ENCODE peak calls at places on chromosomes 5 and 9, in eight cellular contexts. P is suprapubic skin; Q is astrocyte of the cerebellum; Y is B cell; T is astrocyte; X is activated B cell treated with CpG ODN at 0.5 μM for 24 hours; R is ovary; N is CD8-positive, alpha-beta T cell. U is an unnamed sample.

GRCh38 chr9:20848490-20848889 is 164.4 kb downstream of the FOCAD start:
- DNase-seq in P (no peak), Q (no peak), Y (no peak), T (peak), X (no peak), R (no peak), N (no peak), U (no peak)

GRCh38 chr5:3657364-3658003 is 61.9 kb downstream of the IRX1 start:
- DNase-seq in P (no peak), Q (no peak), Y (no peak), T (no peak), X (no peak), R (no peak), N (no peak), U (no peak)

GRCh38 chr5:42531611-42532010 is 108.4 kb downstream of the GHR start:
- DNase-seq in P (no peak), Q (no peak), Y (no peak), T (no peak), X (no peak), R (no peak), N (no peak), U (no peak)

GRCh38 chr5:110823571-110823970 is 84.8 kb downstream of the SLC25A46 start:
- DNase-seq in P (no peak), Q (no peak), Y (no peak), T (no peak), X (no peak), R (no peak), N (no peak), U (no peak)

GRCh38 chr5:38716516-38716915 is 129.3 kb upstream of the OSMR start:
- DNase-seq in P (no peak), Q (no peak), Y (no peak), T (no peak), X (no peak), R (no peak), N (no peak), U (no peak)

GRCh38 chr5:130871346-130872086 is 293.5 kb downstream of the HINT1 start:
- DNase-seq in P (no peak), Q (no peak), Y (no peak), T (peak), X (no peak), R (no peak), N (peak), U (peak)

GRCh38 chr5:60797482-60798153 is 46.5 kb downstream of the ELOVL7 start:
- DNase-seq in P (no peak), Q (no peak), Y (no peak), T (no peak), X (no peak), R (no peak), N (no peak), U (no peak)

GRCh38 chr5:29845206-29845605 is 1348.3 kb upstream of the CDH6 start:
- DNase-seq in P (no peak), Q (no peak), Y (no peak), T (no peak), X (no peak), R (no peak), N (no peak), U (no peak)

GRCh38 chr5:33362915-33363314 is 77.8 kb upstream of the TARS1 start:
- DNase-seq in P (no peak), Q (no peak), Y (no peak), T (peak), X (no peak), R (peak), N (no peak), U (no peak)

GRCh38 chr5:123266365-123266764 is 156.8 kb downstream of the CEP120 start:
- DNase-seq in P (no peak), Q (no peak), Y (no peak), T (no peak), X (no peak), R (no peak), N (no peak), U (no peak)

GRCh38 chr5:11801061-11801460 is 103.2 kb downstream of the CTNND2 start:
- DNase-seq in P (no peak), Q (no peak), Y (no peak), T (peak), X (no peak), R (no peak), N (no peak), U (no peak)

GRCh38 chr5:56119050-56119449 is 114.1 kb downstream of the ANKRD55 start:
- DNase-seq in P (no peak), Q (no peak), Y (no peak), T (no peak), X (no peak), R (no peak), N (no peak), U (no peak)

GRCh38 chr5:138789771-138790242 is 36.6 kb downstream of the CTNNA1 start:
- DNase-seq in P (no peak), Q (no peak), Y (peak), T (no peak), X (no peak), R (no peak), N (no peak), U (peak)

GRCh38 chr5:172052454-172053236 is 46.2 kb upstream of the FBXW11 start:
- DNase-seq in P (no peak), Q (peak), Y (no peak), T (peak), X (no peak), R (peak), N (no peak), U (no peak)

GRCh38 chr5:125950012-125950411 is 473.2 kb upstream of the GRAMD2B start:
- DNase-seq in P (no peak), Q (no peak), Y (no peak), T (no peak), X (no peak), R (no peak), N (no peak), U (no peak)

GRCh38 chr5:65329266-65329665 is 152.5 kb downstream of the ADAMTS6 start:
- DNase-seq in P (no peak), Q (no peak), Y (no peak), T (peak), X (no peak), R (no peak), N (no peak), U (no peak)

GRCh38 chr5:66810151-66810550 is 214.0 kb downstream of the MAST4 start:
- DNase-seq in P (no peak), Q (no peak), Y (no peak), T (no peak), X (no peak), R (no peak), N (no peak), U (no peak)

GRCh38 chr5:139647406-139648204 is 544 bp upstream of the CXXC5 start:
- DNase-seq in P (no peak), Q (no peak), Y (no peak), T (no peak), X (peak), R (no peak), N (no peak), U (no peak)

GRCh38 chr5:96026334-96027065 is 64.8 kb upstream of the ELL2 start:
- DNase-seq in P (no peak), Q (no peak), Y (no peak), T (peak), X (no peak), R (no peak), N (no peak), U (no peak)

GRCh38 chr5:79202076-79202475 is 33.9 kb upstream of the JMY start:
- DNase-seq in P (no peak), Q (peak), Y (no peak), T (peak), X (no peak), R (no peak), N (no peak), U (no peak)

GRCh38 chr5:56815657-56816545 is 552 bp downstream of the MAP3K1 start:
- DNase-seq in P (no peak), Q (no peak), Y (peak), T (peak), X (peak), R (peak), N (no peak), U (peak)

GRCh38 chr9:79809477-79809876 is 237.7 kb downstream of the TLE4 start:
- DNase-seq in P (no peak), Q (no peak), Y (no peak), T (no peak), X (no peak), R (no peak), N (no peak), U (no peak)

GRCh38 chr9:107592439-107592838 is 102.9 kb upstream of the KLF4 start:
- DNase-seq in P (no peak), Q (no peak), Y (no peak), T (no peak), X (no peak), R (no peak), N (no peak), U (no peak)
- TF ChIP-seq CTCF in P (no peak), Q (no peak), Y (no peak), T (no peak), X (no peak), R (no peak), N (no peak), U (no peak)

GRCh38 chr9:29556746-29557145 is 1983.5 kb upstream of the C9orf72 start:
- DNase-seq in P (no peak), Q (no peak), Y (no peak), T (no peak), X (no peak), R (no peak), N (no peak), U (no peak)
- TF ChIP-seq CTCF in P (no peak), Q (no peak), Y (no peak), T (no peak), X (no peak), R (no peak), N (no peak), U (no peak)

GRCh38 chr9:136268776-136269175 is 23.2 kb upstream of the QSOX2 start:
- DNase-seq in P (no peak), Q (no peak), Y (no peak), T (no peak), X (no peak), R (no peak), N (no peak), U (no peak)

GRCh38 chr9:136265561-136266355 is 20.1 kb upstream of the QSOX2 start:
- DNase-seq in P (no peak), Q (no peak), Y (no peak), T (no peak), X (no peak), R (no peak), N (no peak), U (no peak)

GRCh38 chr9:136268318-136268717 is 22.7 kb upstream of the QSOX2 start:
- DNase-seq in P (no peak), Q (no peak), Y (no peak), T (no peak), X (no peak), R (no peak), N (no peak), U (no peak)

GRCh38 chr9:136264803-136265405 is 19.3 kb upstream of the QSOX2 start:
- DNase-seq in P (no peak), Q (no peak), Y (no peak), T (no peak), X (no peak), R (no peak), N (no peak), U (no peak)

DNA sequence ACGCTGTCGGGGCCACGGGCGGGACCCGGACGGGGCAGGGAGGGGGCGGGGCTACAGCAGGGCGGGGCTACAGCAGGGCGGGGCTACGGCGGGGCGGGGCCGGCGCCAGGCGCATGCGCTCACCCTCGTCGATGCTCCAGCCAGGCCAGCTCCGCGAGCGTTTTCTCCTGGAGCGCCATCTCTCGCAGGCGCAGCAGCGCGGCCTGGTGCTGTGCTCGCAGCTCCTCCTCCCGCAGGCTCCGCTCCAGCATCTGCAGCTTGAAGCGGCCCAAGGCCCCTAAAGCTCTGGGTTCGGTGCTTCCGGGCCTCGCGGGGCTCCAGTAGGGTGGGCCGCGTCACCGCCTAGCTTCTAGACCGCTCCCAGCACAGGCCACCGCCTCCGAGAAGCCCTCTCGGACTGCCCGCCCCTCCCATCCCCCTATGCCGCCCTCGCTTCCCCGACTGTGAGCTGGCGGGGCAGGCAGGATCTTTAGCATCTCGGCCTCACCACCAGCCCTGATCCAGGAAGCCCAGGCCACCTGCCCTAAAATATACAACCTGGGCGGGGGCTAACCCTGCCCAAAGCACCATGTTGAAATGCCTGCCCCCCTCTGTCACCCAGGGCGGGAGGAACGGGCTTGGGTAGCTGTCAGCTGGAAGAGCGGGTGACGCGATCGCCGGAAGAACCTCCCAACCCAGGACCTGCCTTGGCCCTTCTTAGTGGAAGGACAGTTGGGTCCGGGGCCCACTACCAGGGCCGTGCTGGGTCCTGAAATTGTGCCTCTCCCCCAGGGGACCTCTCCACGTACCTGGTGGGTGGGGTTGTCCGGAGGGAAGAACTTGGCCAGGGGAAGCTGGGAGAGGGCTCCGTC is 21.9 kb upstream of the QSOX2 start:
- DNase-seq in P (peak), Q (peak), Y (peak), T (peak), X (peak), R (peak), N (peak), U (peak)
- TF ChIP-seq CTCF in P (no peak), Q (no peak), Y (peak), T (no peak), X (no peak), R (no peak), N (peak), U (peak)

DNA sequence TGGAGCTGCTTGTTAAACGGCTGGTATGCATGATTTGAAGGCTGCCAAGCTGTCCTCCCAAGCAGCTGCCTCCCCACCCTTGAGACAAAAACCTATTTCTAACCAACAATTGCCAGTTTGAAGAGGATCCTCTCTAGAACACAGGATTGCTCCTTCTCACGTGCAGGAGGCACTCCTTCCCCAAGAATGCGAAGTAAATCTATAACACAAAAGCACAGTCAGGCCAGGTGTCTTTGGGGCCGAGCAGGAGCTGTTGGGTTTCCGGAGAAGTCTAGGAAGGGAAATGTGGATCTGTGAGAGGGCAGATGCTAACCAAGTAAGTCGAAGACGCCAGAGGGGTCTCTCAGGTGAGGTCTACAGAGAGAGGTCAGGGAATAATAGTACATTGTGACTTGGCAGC is 35.4 kb upstream of the GNPDA1 start:
- DNase-seq in P (no peak), Q (no peak), Y (no peak), T (no peak), X (no peak), R (no peak), N (no peak), U (no peak)
- TF ChIP-seq CTCF in P (no peak), Q (no peak), Y (no peak), T (no peak), X (no peak), R (no peak), N (no peak), U (no peak)

GRCh38 chr5:149829954-149830353 is 99.8 kb downstream of the PPARGC1B start:
- DNase-seq in P (no peak), Q (no peak), Y (no peak), T (no peak), X (no peak), R (no peak), N (no peak), U (no peak)
- TF ChIP-seq CTCF in P (no peak), Q (peak), Y (peak), T (no peak), X (no peak), R (no peak), N (no peak), U (no peak)

DNA sequence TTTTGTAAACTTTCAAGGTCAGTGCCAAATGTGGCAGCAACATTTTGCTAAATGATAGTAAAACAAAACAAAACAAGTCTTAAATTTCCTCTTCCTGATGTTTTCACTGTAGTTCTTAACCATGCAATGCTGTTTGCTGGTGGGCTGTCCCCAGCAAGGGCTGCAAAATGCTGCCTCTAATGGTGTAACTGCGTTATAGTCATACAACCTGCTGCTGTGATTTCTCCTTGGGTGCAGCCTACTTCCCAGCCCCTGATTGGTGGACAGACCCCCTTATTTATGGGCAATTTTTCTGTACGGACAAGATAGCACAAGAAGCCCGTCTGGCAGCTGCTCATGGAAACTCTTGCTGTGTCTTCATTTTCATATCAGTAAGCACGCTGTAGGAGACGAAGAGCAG is 26.6 kb upstream of the PIP5K1B start:
- DNase-seq in P (no peak), Q (no peak), Y (no peak), T (no peak), X (no peak), R (no peak), N (no peak), U (no peak)
- TF ChIP-seq CTCF in P (no peak), Q (peak), Y (peak), T (no peak), X (no peak), R (no peak), N (no peak), U (no peak)

GRCh38 chr5:88830567-88830966 is 52.4 kb downstream of the MEF2C start:
- DNase-seq in P (no peak), Q (no peak), Y (no peak), T (peak), X (no peak), R (no peak), N (no peak), U (no peak)

GRCh38 chr5:88827997-88828396 is 55.0 kb downstream of the MEF2C start:
- DNase-seq in P (no peak), Q (no peak), Y (no peak), T (peak), X (no peak), R (no peak), N (no peak), U (no peak)

GRCh38 chr5:88829773-88830172 is 53.2 kb downstream of the MEF2C start:
- DNase-seq in P (no peak), Q (no peak), Y (no peak), T (no peak), X (no peak), R (no peak), N (no peak), U (no peak)

GRCh38 chr5:88826959-88827585 is 55.9 kb downstream of the MEF2C start:
- DNase-seq in P (no peak), Q (no peak), Y (peak), T (peak), X (peak), R (no peak), N (no peak), U (no peak)

DNA sequence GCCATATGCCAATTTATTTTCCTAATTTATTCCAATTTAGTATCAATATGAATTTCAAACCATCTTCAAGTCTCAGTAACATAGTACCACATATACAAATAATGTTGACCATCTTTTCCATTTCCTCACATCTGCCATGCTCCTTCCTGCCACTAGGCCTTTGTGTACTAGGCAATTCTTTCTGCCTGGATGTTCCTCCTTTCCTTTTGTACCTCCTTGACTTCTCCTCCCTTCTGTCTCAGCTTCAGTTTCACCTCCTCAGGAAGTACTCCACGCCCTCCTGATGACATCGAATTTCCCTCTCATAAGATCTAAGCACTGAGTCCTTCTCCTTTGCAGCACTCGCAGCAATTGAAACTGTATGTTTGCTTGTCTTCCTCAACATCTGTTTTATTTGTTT is 53.9 kb downstream of the MEF2C start:
- DNase-seq in P (no peak), Q (no peak), Y (no peak), T (no peak), X (no peak), R (no peak), N (no peak), U (no peak)
- TF ChIP-seq CTCF in P (peak), Q (no peak), Y (peak), T (peak), X (no peak), R (no peak), N (no peak), U (no peak)

GRCh38 chr9:24614070-24614469 is 68.4 kb upstream of the IZUMO3 start:
- DNase-seq in P (no peak), Q (no peak), Y (no peak), T (no peak), X (no peak), R (no peak), N (no peak), U (no peak)
- TF ChIP-seq CTCF in P (no peak), Q (no peak), Y (no peak), T (no peak), X (no peak), R (no peak), N (no peak), U (no peak)

GRCh38 chr5:59351076-59351794 is 542.3 kb downstream of the PDE4D start:
- DNase-seq in P (no peak), Q (peak), Y (no peak), T (peak), X (no peak), R (peak), N (no peak), U (no peak)

GRCh38 chr5:59346514-59346913 is 547.0 kb downstream of the PDE4D start:
- DNase-seq in P (no peak), Q (no peak), Y (no peak), T (no peak), X (no peak), R (no peak), N (no peak), U (no peak)

GRCh38 chr5:59346987-59347386 is 546.5 kb downstream of the PDE4D start:
- DNase-seq in P (no peak), Q (no peak), Y (no peak), T (peak), X (no peak), R (no peak), N (no peak), U (no peak)

DNA sequence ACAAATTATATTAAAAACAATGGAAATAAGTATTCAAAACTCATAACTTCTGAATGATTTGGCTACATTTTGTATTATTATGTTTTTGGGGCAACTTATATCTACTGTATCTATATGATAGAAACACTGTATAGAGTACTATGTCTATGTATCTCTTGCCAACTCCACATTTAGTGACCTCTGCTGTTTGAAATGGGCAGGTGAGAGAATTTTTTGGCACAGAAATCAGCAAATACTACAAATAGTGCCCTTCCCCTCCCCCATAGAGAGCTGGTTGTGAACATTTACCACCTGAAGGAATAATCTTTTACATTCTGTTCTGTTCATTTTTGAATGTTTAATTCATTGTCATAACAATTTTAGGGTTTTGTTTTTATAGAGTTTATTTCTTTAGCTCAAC is 545.3 kb downstream of the PDE4D start:
- DNase-seq in P (no peak), Q (no peak), Y (no peak), T (no peak), X (no peak), R (no peak), N (no peak), U (no peak)
- TF ChIP-seq CTCF in P (no peak), Q (no peak), Y (no peak), T (no peak), X (no peak), R (no peak), N (no peak), U (no peak)

DNA sequence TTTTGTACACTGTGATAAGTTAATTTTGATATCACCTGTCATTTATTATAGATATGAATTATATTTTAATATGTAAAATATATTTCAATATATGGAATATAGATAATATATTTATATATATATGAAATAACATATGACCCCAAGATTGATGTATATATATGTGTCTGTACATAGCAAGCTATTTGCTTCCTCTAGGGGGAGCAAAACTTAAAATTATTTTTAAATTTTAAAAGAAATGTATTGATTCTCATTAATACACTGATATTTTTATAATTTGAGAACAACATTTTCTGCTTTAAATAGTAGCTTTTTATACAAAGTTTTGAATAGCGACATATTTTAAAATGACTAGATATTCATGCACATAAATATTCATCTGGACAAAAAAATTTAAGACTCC is 272.0 kb downstream of the DMRTA1 start:
- DNase-seq in P (no peak), Q (no peak), Y (no peak), T (no peak), X (no peak), R (no peak), N (no peak), U (no peak)
- TF ChIP-seq CTCF in P (no peak), Q (no peak), Y (no peak), T (no peak), X (no peak), R (no peak), N (no peak), U (no peak)

U was measured in GM13976.